ENCODE peak calls at places on chromosomes 12 and 14, in seven cellular contexts. One of them, this sample, is unnamed. For H3K27me3, the result is how much of the 10 kb centered on the place peaks cover.

GRCh38 chr12:68279227-68280054 is 26.0 kb upstream of the IL22 start:
- DNase-seq in thyroid gland: no peak
- DNase-seq in HepG2: peak
- DNase-seq in neural progenitor cell: no peak
- DNase-seq in lower lobe of right lung: no peak
- DNase-seq in left lung: no peak
- DNase-seq in brain microvascular endothelial cell: peak
- DNase-seq in this sample: no peak

GRCh38 chr12:80868576-80868975 is 69.2 kb downstream of the LIN7A start:
- DNase-seq in left lung: no peak
- DNase-seq in lower lobe of right lung: no peak
- DNase-seq in thyroid gland: no peak
- DNase-seq in HepG2: no peak
- DNase-seq in brain microvascular endothelial cell: no peak
- DNase-seq in neural progenitor cell: no peak
- DNase-seq in this sample: no peak

GRCh38 chr12:122865268-122866231 is 30.3 kb downstream of the HIP1R start:
- DNase-seq in neural progenitor cell: no peak
- DNase-seq in left lung: peak
- DNase-seq in brain microvascular endothelial cell: no peak
- DNase-seq in HepG2: peak
- DNase-seq in lower lobe of right lung: peak
- DNase-seq in thyroid gland: peak
- DNase-seq in this sample: no peak

GRCh38 chr14:69484444-69485113 is at the start of gene PLEKHD1:
- DNase-seq in thyroid gland: peak
- DNase-seq in left lung: peak
- DNase-seq in neural progenitor cell: peak
- DNase-seq in lower lobe of right lung: peak
- DNase-seq in HepG2: no peak
- DNase-seq in brain microvascular endothelial cell: no peak
- DNase-seq in this sample: no peak

GRCh38 chr12:130198663-130199060 is 36.4 kb downstream of the FZD10 start:
- DNase-seq in thyroid gland: no peak
- DNase-seq in neural progenitor cell: no peak
- DNase-seq in HepG2: no peak
- DNase-seq in left lung: no peak
- DNase-seq in lower lobe of right lung: no peak
- DNase-seq in brain microvascular endothelial cell: no peak
- DNase-seq in this sample: no peak

GRCh38 chr14:85587152-85587697 is 57.3 kb downstream of the FLRT2 start:
- DNase-seq in HepG2: no peak
- DNase-seq in left lung: no peak
- DNase-seq in lower lobe of right lung: no peak
- DNase-seq in thyroid gland: peak
- DNase-seq in brain microvascular endothelial cell: no peak
- DNase-seq in neural progenitor cell: no peak
- DNase-seq in this sample: peak

GRCh38 chr12:76874491-76875190 is 4.2 kb downstream of the CSRP2 start:
- DNase-seq in left lung: no peak
- DNase-seq in thyroid gland: no peak
- DNase-seq in lower lobe of right lung: no peak
- DNase-seq in HepG2: no peak
- DNase-seq in brain microvascular endothelial cell: no peak
- DNase-seq in neural progenitor cell: no peak
- DNase-seq in this sample: no peak

GRCh38 chr12:111426341-111427185 is 20.8 kb downstream of the SH2B3 start:
- DNase-seq in neural progenitor cell: no peak
- DNase-seq in thyroid gland: no peak
- DNase-seq in HepG2: no peak
- DNase-seq in lower lobe of right lung: no peak
- DNase-seq in brain microvascular endothelial cell: peak
- DNase-seq in left lung: no peak
- DNase-seq in this sample: no peak

GRCh38 chr14:89324501-89325298 is 92.3 kb downstream of the FOXN3 start:
- DNase-seq in brain microvascular endothelial cell: no peak
- DNase-seq in neural progenitor cell: no peak
- DNase-seq in thyroid gland: no peak
- DNase-seq in left lung: no peak
- DNase-seq in lower lobe of right lung: no peak
- DNase-seq in HepG2: no peak
- DNase-seq in this sample: no peak

GRCh38 chr14:77154421-77154820 is 12.8 kb upstream of the ZDHHC22 start:
- DNase-seq in neural progenitor cell: no peak
- DNase-seq in left lung: no peak
- DNase-seq in lower lobe of right lung: no peak
- DNase-seq in brain microvascular endothelial cell: no peak
- DNase-seq in HepG2: no peak
- DNase-seq in thyroid gland: no peak
- DNase-seq in this sample: peak

GRCh38 chr14:77153802-77154201 is 12.2 kb upstream of the ZDHHC22 start:
- DNase-seq in brain microvascular endothelial cell: no peak
- DNase-seq in HepG2: no peak
- DNase-seq in thyroid gland: no peak
- DNase-seq in lower lobe of right lung: no peak
- DNase-seq in left lung: no peak
- DNase-seq in neural progenitor cell: no peak
- DNase-seq in this sample: no peak

GRCh38 chr14:77148510-77149231 is 7.1 kb upstream of the ZDHHC22 start:
- DNase-seq in brain microvascular endothelial cell: no peak
- DNase-seq in lower lobe of right lung: no peak
- DNase-seq in HepG2: no peak
- DNase-seq in left lung: no peak
- DNase-seq in neural progenitor cell: no peak
- DNase-seq in thyroid gland: no peak
- DNase-seq in this sample: no peak

GRCh38 chr14:77151918-77152588 is 10.5 kb upstream of the ZDHHC22 start:
- DNase-seq in lower lobe of right lung: no peak
- DNase-seq in thyroid gland: no peak
- DNase-seq in left lung: no peak
- DNase-seq in HepG2: no peak
- DNase-seq in brain microvascular endothelial cell: no peak
- DNase-seq in neural progenitor cell: no peak
- DNase-seq in this sample: peak

DNA sequence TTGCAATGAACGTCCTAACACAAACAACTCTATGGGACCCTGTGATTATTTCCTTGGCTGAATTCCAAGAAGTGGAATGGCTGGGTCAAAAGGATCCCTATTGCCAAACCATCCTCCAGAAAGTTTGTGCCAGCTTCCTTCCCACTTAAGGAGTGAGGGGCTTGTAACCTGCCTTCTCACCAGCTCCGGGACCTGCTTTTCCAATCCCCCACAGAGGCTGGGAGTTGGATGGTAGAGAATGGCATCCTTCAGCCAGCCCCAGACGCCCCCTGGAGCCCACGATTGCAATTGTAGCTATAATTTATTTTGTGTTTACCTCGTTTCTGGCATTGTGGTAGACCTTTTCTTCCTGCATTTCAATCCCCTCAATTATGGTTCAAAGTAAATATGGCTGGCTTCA is 9.7 kb upstream of the ZDHHC22 start:
- DNase-seq in brain microvascular endothelial cell: no peak
- DNase-seq in HepG2: no peak
- DNase-seq in left lung: no peak
- DNase-seq in lower lobe of right lung: no peak
- DNase-seq in neural progenitor cell: peak
- DNase-seq in thyroid gland: no peak
- DNase-seq in this sample: peak
- TF ChIP-seq CTCF in brain microvascular endothelial cell: peak
- TF ChIP-seq CTCF in HepG2: peak
- TF ChIP-seq CTCF in left lung: peak
- TF ChIP-seq CTCF in lower lobe of right lung: peak
- TF ChIP-seq CTCF in neural progenitor cell: peak
- TF ChIP-seq CTCF in thyroid gland: peak
- TF ChIP-seq CTCF in this sample: peak

GRCh38 chr12:59173696-59174095 is 253.4 kb upstream of the LRIG3 start:
- DNase-seq in left lung: no peak
- DNase-seq in HepG2: no peak
- DNase-seq in thyroid gland: no peak
- DNase-seq in brain microvascular endothelial cell: no peak
- DNase-seq in lower lobe of right lung: no peak
- DNase-seq in neural progenitor cell: no peak
- DNase-seq in this sample: peak

GRCh38 chr12:59182660-59183455 is 262.6 kb upstream of the LRIG3 start:
- DNase-seq in neural progenitor cell: no peak
- DNase-seq in lower lobe of right lung: no peak
- DNase-seq in brain microvascular endothelial cell: no peak
- DNase-seq in left lung: no peak
- DNase-seq in HepG2: no peak
- DNase-seq in thyroid gland: peak
- DNase-seq in this sample: no peak

GRCh38 chr12:59182191-59182590 is 261.9 kb upstream of the LRIG3 start:
- DNase-seq in thyroid gland: no peak
- DNase-seq in brain microvascular endothelial cell: peak
- DNase-seq in HepG2: no peak
- DNase-seq in left lung: no peak
- DNase-seq in lower lobe of right lung: no peak
- DNase-seq in neural progenitor cell: no peak
- DNase-seq in this sample: no peak

GRCh38 chr12:59181378-59181777 is 261.1 kb upstream of the LRIG3 start:
- DNase-seq in HepG2: no peak
- DNase-seq in brain microvascular endothelial cell: no peak
- DNase-seq in left lung: no peak
- DNase-seq in neural progenitor cell: no peak
- DNase-seq in thyroid gland: no peak
- DNase-seq in lower lobe of right lung: no peak
- DNase-seq in this sample: no peak

GRCh38 chr12:59179231-59179630 is 258.9 kb upstream of the LRIG3 start:
- DNase-seq in HepG2: no peak
- DNase-seq in left lung: no peak
- DNase-seq in brain microvascular endothelial cell: no peak
- DNase-seq in lower lobe of right lung: no peak
- DNase-seq in thyroid gland: no peak
- DNase-seq in neural progenitor cell: no peak
- DNase-seq in this sample: no peak
- H3K27me3 ChIP-seq in HepG2: under half
- H3K27me3 ChIP-seq in left lung: under half
- H3K27me3 ChIP-seq in brain microvascular endothelial cell: under half
- H3K27me3 ChIP-seq in lower lobe of right lung: under half
- H3K27me3 ChIP-seq in thyroid gland: under half
- H3K27me3 ChIP-seq in neural progenitor cell: under half
- H3K27me3 ChIP-seq in this sample: under half

DNA sequence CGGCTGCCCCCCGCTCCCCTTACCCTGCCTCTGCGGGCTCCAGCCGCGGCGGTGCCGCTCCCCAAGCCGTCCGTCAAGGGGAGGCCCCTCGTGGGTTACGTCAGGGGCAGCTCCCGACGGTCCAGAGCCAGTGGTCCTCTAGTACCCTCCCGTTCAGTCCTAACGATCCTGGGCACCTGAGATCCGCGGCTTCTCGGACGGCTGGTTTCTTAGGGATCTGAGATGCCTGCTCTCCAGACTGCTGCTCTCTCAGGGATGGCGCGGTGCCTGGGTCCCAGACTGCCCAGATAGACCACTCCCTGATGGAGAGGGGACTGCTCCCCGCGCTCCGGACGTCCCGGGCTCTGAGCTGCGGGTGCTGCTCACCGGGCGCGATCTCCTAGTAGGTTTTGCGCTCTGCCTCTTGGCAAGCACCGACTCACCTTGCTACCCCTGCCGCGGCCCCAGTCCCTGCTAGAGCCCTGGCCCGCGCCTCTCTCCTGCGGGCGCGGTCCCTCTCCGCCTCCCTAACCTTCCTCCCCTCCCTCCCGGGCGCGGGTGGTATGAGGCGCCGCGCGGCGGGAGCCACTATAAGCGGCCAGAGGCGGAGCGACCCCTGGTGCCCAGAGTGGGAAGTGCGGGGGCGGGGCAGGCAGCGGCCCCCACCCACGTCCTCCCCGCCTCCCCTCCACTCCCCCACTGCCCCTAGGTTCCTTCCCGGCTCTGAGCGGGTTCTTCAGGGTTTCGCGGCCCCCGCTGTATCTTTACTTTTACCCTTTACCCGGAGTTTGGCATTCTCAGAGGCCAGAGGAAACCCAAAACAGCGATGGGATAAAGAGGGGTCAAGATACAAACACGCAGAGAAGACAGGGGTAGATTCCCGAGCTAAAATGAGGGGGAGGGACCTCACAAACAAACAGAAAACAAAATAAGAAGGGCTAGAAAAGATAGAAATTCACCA is at the start of gene C1QL4:
- DNase-seq in left lung: peak
- DNase-seq in lower lobe of right lung: peak
- DNase-seq in thyroid gland: peak
- DNase-seq in brain microvascular endothelial cell: peak
- DNase-seq in neural progenitor cell: peak
- DNase-seq in HepG2: peak
- DNase-seq in this sample: peak
- H3K4me3 ChIP-seq in left lung: peak
- H3K4me3 ChIP-seq in lower lobe of right lung: peak
- H3K4me3 ChIP-seq in thyroid gland: no peak
- H3K4me3 ChIP-seq in brain microvascular endothelial cell: peak
- H3K4me3 ChIP-seq in neural progenitor cell: peak
- H3K4me3 ChIP-seq in HepG2: peak
- H3K4me3 ChIP-seq in this sample: peak

GRCh38 chr12:124381454-124382207 is 86.7 kb downstream of the RFLNA start:
- DNase-seq in brain microvascular endothelial cell: peak
- DNase-seq in lower lobe of right lung: peak
- DNase-seq in thyroid gland: peak
- DNase-seq in left lung: peak
- DNase-seq in neural progenitor cell: no peak
- DNase-seq in HepG2: no peak
- DNase-seq in this sample: no peak

GRCh38 chr12:124377981-124378509 is 83.2 kb downstream of the RFLNA start:
- DNase-seq in lower lobe of right lung: no peak
- DNase-seq in left lung: no peak
- DNase-seq in neural progenitor cell: no peak
- DNase-seq in brain microvascular endothelial cell: no peak
- DNase-seq in thyroid gland: no peak
- DNase-seq in HepG2: no peak
- DNase-seq in this sample: no peak

GRCh38 chr12:124380793-124381453 is 86.0 kb downstream of the RFLNA start:
- DNase-seq in brain microvascular endothelial cell: no peak
- DNase-seq in thyroid gland: no peak
- DNase-seq in left lung: no peak
- DNase-seq in HepG2: no peak
- DNase-seq in lower lobe of right lung: no peak
- DNase-seq in neural progenitor cell: no peak
- DNase-seq in this sample: no peak

GRCh38 chr12:124379379-124379937 is 84.6 kb downstream of the RFLNA start:
- DNase-seq in neural progenitor cell: no peak
- DNase-seq in left lung: no peak
- DNase-seq in thyroid gland: no peak
- DNase-seq in HepG2: no peak
- DNase-seq in brain microvascular endothelial cell: no peak
- DNase-seq in lower lobe of right lung: no peak
- DNase-seq in this sample: no peak

GRCh38 chr12:124379938-124380754 is 85.3 kb downstream of the RFLNA start:
- DNase-seq in left lung: peak
- DNase-seq in HepG2: no peak
- DNase-seq in lower lobe of right lung: peak
- DNase-seq in neural progenitor cell: peak
- DNase-seq in thyroid gland: no peak
- DNase-seq in brain microvascular endothelial cell: peak
- DNase-seq in this sample: no peak
- TF ChIP-seq CTCF in left lung: peak
- TF ChIP-seq CTCF in HepG2: no peak
- TF ChIP-seq CTCF in lower lobe of right lung: peak
- TF ChIP-seq CTCF in neural progenitor cell: peak
- TF ChIP-seq CTCF in thyroid gland: peak
- TF ChIP-seq CTCF in brain microvascular endothelial cell: peak
- TF ChIP-seq CTCF in this sample: no peak